ENCODE peak calls at places on chromosomes 7 and 10, in six cellular contexts. Q is Panc1, N is K562, R is spleen, Y is SK-N-SH, V is endothelial cell of umbilical vein. O is an unnamed sample.

GRCh38 chr7:51297986-51298385 is 18.6 kb downstream of the COBL start:
- DNase-seq in N (no peak), V (no peak), Y (no peak), R (no peak), Q (no peak), O (no peak)

GRCh38 chr7:80131675-80132435 is 2.8 kb upstream of the GNAI1 start:
- DNase-seq in V (no peak), Q (no peak), R (no peak), N (no peak), Y (no peak), O (no peak)

GRCh38 chr10:17233534-17233933 is 5.5 kb downstream of the VIM start:
- DNase-seq in N (no peak), R (no peak), V (peak), Y (no peak), Q (no peak), O (no peak)

GRCh38 chr10:98511861-98512260 is 65.1 kb upstream of the HPS1 start:
- DNase-seq in Q (no peak), Y (no peak), V (no peak), N (no peak), R (no peak), O (no peak)

GRCh38 chr7:104922187-104923009 is 91.6 kb upstream of the KMT2E start:
- DNase-seq in N (no peak), R (no peak), Q (no peak), V (peak), Y (no peak), O (no peak)

GRCh38 chr10:16809074-16809718 is 8.0 kb downstream of the RSU1 start:
- DNase-seq in N (peak), R (no peak), V (peak), Y (peak), Q (no peak), O (no peak)

GRCh38 chr7:130207642-130208041 is at the start of gene SSMEM1:
- DNase-seq in N (peak), Y (no peak), R (no peak), V (no peak), Q (peak), O (no peak)

GRCh38 chr10:34776090-34776690 is 38.9 kb downstream of the PARD3 start:
- DNase-seq in R (no peak), N (no peak), Q (no peak), Y (no peak), V (no peak), O (no peak)

GRCh38 chr7:29146888-29147609 is 712 bp upstream of the CPVL start:
- DNase-seq in Y (no peak), N (no peak), Q (no peak), V (no peak), R (no peak), O (no peak)

GRCh38 chr7:12805957-12806356 is 118.5 kb downstream of the ARL4A start:
- DNase-seq in N (no peak), Q (no peak), V (no peak), Y (no peak), R (no peak), O (no peak)

GRCh38 chr10:89279449-89279869 is 22.4 kb upstream of the IFIT2 start:
- DNase-seq in V (peak), R (no peak), Q (no peak), Y (no peak), N (no peak), O (no peak)

GRCh38 chr10:58266826-58267712 is 625 bp downstream of the IPMK start:
- DNase-seq in R (peak), N (peak), Y (peak), Q (peak), V (peak), O (peak)

GRCh38 chr10:34495938-34496337 is 319.2 kb downstream of the PARD3 start:
- DNase-seq in N (no peak), Q (no peak), R (no peak), V (no peak), Y (no peak), O (no peak)

GRCh38 chr10:131271195-131271880 is 40.2 kb downstream of the TCERG1L start:
- DNase-seq in N (no peak), V (no peak), Y (peak), Q (no peak), R (peak), O (no peak)

GRCh38 chr10:91768123-91768522 is 30.1 kb upstream of the TNKS2 start:
- DNase-seq in Q (no peak), Y (no peak), V (no peak), N (no peak), R (no peak), O (no peak)

GRCh38 chr7:92766461-92767003 is 69.8 kb downstream of the CDK6 start:
- DNase-seq in Q (no peak), R (no peak), Y (no peak), V (peak), N (no peak), O (no peak)

GRCh38 chr10:106038246-106038645 is 1126.3 kb downstream of the SORCS1 start:
- DNase-seq in R (no peak), V (no peak), Y (no peak), N (no peak), Q (no peak), O (no peak)

GRCh38 chr7:7761974-7762769 is 43.8 kb upstream of the RPA3 start:
- DNase-seq in Y (no peak), V (peak), N (no peak), R (no peak), Q (peak), O (no peak)

GRCh38 chr7:74286131-74286530 is 3.1 kb upstream of the CLIP2 start:
- DNase-seq in R (no peak), N (no peak), V (no peak), Q (no peak), Y (no peak), O (no peak)

GRCh38 chr7:36036590-36036989 is 116.5 kb upstream of the EEPD1 start:
- DNase-seq in N (no peak), R (no peak), Y (peak), Q (no peak), V (peak), O (no peak)

GRCh38 chr7:29851487-29851886 is 45.2 kb downstream of the WIPF3 start:
- DNase-seq in N (no peak), R (no peak), V (no peak), Q (no peak), Y (no peak), O (no peak)

DNA sequence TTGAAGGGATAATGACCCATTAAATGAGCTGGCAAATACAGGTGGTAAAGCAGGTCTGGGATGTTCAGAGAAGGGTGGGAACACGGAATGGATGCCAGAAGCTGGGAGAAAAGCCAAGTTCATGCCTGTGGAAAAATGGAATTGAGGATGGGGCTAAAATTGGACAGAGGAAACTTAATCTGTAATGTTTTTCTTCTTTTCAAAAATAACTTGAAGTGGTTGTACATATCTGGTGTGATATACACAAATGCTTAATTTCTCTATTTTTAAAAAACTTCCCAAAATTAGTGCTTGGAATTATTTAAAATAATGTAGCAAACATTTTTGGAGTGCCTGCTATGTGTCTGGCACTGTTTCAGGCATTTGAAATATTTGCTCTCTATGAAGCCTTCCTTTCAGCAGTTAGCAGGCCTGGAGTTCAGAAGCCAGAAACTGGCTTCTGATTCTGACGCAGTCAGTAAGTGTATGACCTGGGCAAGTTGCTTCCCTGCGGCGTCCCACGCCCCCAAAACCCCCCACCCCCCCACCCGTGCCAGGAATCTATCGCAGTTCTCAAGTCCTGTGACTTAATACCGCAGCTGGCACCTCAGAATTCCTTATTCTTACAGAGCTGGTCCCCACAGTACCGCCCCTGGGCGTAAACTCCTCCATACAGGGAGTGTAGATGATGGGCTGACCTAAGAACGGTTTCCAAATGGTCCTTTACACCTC is 843 bp upstream of the MALSU1 start:
- DNase-seq in Q (no peak), N (no peak), Y (peak), V (no peak), R (no peak), O (no peak)
- H3K4me3 ChIP-seq in Q (peak), N (peak), Y (no peak), V (no peak), R (peak), O (peak)

DNA sequence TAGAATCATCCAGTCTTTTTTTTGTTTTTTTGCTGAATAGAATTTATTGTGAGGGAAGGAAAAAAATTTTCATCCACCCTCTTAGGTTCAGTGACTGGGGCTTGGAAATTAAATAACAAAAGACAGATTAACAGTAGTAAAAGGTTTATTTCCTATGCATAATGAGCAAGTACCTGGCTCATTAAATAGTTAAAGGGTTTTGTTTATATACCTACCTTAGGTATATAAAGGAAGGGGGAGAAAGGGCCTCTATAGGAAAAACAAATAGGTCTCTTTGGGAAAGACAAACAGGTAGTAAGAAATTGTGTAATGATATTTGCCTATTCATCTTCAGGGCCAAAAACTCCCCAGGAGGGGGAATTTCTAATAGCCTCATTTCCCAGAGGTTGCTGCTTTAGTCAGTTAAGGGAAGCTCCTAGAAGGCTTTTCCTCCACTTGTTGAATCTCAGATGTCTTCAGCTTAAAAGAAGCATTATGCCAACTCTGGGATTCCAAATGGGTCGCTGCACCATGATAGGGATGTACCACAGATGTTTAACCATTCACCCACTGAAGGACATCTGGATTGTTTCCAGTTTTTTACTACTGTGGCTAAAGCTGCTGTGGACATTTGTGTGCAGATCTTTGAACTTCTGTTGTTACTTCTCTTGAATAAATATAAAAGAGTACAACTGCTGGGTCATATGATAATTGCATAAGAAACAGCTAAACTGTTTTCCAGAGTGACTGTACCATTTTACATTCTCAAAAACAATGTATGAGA is 11.3 kb downstream of the ACADSB start:
- DNase-seq in R (no peak), V (no peak), Y (no peak), Q (no peak), N (no peak), O (no peak)
- TF ChIP-seq POLR2AphosphoS5 in R (no peak), V (no peak), Y (no peak), Q (no peak), N (no peak), O (no peak)

GRCh38 chr7:106281127-106281526 is 3.7 kb downstream of the NAMPT start:
- DNase-seq in Q (no peak), R (no peak), N (no peak), Y (no peak), V (no peak), O (no peak)
- H3K4me3 ChIP-seq in Q (no peak), R (peak), N (no peak), Y (no peak), V (no peak), O (no peak)

GRCh38 chr10:119416855-119417254 is 125.7 kb downstream of the RGS10 start:
- DNase-seq in Y (peak), V (peak), R (peak), Q (peak), N (peak), O (no peak)
- TF ChIP-seq POLR2AphosphoS5 in Y (no peak), V (no peak), R (peak), Q (no peak), N (no peak), O (no peak)

GRCh38 chr10:20624642-20625041 is 272.5 kb downstream of the NEBL start:
- DNase-seq in Y (no peak), N (no peak), R (no peak), V (no peak), Q (no peak), O (no peak)
- H3K4me3 ChIP-seq in Y (no peak), N (no peak), R (no peak), V (no peak), Q (no peak), O (no peak)

GRCh38 chr10:71981024-71981867 is 17.1 kb downstream of the CHST3 start:
- DNase-seq in Y (peak), Q (no peak), V (peak), R (peak), N (no peak), O (no peak)
- TF ChIP-seq POLR2AphosphoS5 in Y (no peak), Q (no peak), V (no peak), R (peak), N (no peak), O (no peak)

DNA sequence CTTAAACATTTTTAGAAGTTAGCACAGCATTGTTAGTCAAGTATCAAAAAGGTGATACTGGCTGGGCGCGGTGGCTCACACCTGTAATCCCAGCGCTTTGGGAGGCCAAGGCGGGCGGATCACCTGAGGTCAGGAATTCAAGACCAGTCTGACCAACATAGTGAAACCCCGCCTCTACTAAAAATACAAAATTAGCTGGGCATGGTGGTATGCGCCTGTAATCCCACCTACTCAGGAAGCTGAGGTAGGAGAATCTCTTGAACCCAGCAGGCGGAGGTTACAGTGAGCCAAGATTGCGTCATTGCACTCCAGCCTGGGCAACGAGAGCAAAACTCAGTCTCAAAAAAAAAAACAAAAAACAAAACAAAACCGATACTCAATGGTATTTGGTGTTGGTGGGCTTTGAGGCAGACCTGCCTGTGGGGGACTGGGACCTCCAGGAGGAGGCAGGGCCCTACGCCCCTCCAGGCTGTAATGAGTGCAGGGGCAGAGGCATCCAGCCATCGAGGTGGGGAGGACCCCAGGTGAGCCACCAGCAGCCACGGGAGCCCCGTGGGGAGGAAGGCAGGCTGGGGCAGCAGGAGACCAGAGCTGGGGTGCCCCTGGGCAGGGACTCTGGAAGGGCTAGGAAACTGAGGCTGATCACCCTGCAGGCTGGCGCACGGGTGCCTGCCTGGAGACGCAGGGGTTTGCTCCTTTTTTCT is 149.9 kb downstream of the PRKAG2 start:
- DNase-seq in Y (peak), V (no peak), N (no peak), R (no peak), Q (no peak), O (no peak)
- H3K4me3 ChIP-seq in Y (no peak), V (no peak), N (no peak), R (no peak), Q (no peak), O (no peak)

GRCh38 chr10:70523044-70523443 is 44.5 kb downstream of the PALD1 start:
- DNase-seq in R (no peak), N (no peak), Y (no peak), Q (no peak), V (no peak), O (no peak)
- TF ChIP-seq POLR2AphosphoS5 in R (no peak), N (no peak), Y (no peak), Q (no peak), V (no peak), O (no peak)

DNA sequence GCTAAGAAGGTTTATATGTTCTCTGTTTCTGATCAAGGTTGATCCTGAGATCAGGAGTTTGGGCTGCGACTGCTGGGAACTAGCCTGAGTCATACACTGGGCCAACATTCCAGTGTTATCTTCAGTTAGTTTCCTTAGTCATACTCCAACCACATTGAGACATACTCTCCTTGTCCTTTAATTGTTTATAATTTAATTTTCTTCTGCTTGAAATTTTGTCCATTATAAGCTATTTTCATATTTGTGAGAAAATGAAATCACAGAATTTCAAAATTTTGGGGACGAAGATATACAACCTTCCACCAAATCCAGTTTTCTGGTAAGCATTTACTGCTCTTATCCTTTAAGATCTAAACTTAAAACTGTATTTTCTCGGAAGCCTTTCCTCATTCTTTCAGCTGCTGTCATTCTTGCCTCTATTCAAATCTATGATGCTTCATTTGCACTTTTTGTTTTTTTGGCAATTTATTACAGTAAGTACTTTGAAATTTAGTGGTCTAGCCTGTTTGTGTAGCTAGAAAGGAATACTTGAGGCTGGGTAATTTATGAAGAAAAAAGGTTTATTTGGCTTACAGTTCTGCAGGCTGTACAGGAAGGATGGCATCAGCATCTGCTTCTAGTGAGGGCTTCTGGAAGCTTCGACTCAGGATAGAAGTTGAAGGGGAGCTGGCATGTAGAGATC is 63.4 kb upstream of the POT1 start:
- DNase-seq in Y (no peak), Q (peak), V (peak), R (no peak), N (peak), O (no peak)
- H3K4me3 ChIP-seq in Y (peak), Q (no peak), V (no peak), R (no peak), N (no peak), O (no peak)